ENCODE peak calls at places on chromosomes 2 and 18, in six cellular contexts. One of them, this sample, is unnamed. For H3K4me1, the result is how much of the 10 kb centered on the place peaks cover.

GRCh38 chr2:99841749-99842148 is 300.6 kb downstream of the AFF3 start:
- DNase-seq in HCT116: no peak
- DNase-seq in keratinocyte: no peak
- DNase-seq in CD8-positive, alpha-beta T cell: no peak
- DNase-seq in endodermal cell: no peak
- DNase-seq in fibroblast of lung: no peak
- DNase-seq in this sample: no peak

GRCh38 chr18:24940416-24940815 is 411.6 kb downstream of the ZNF521 start:
- DNase-seq in fibroblast of lung: no peak
- DNase-seq in CD8-positive, alpha-beta T cell: no peak
- DNase-seq in keratinocyte: no peak
- DNase-seq in HCT116: no peak
- DNase-seq in endodermal cell: no peak
- DNase-seq in this sample: no peak

GRCh38 chr2:205060269-205060668 is 515.0 kb downstream of the PARD3B start:
- DNase-seq in CD8-positive, alpha-beta T cell: no peak
- DNase-seq in endodermal cell: no peak
- DNase-seq in HCT116: no peak
- DNase-seq in fibroblast of lung: peak
- DNase-seq in keratinocyte: no peak
- DNase-seq in this sample: no peak

GRCh38 chr2:12416600-12416999 is 300.1 kb upstream of the TRIB2 start:
- DNase-seq in HCT116: no peak
- DNase-seq in keratinocyte: no peak
- DNase-seq in endodermal cell: no peak
- DNase-seq in fibroblast of lung: peak
- DNase-seq in CD8-positive, alpha-beta T cell: peak
- DNase-seq in this sample: peak

GRCh38 chr2:240436626-240437180 is 1.2 kb downstream of the GPC1 start:
- DNase-seq in keratinocyte: no peak
- DNase-seq in fibroblast of lung: peak
- DNase-seq in HCT116: no peak
- DNase-seq in endodermal cell: peak
- DNase-seq in CD8-positive, alpha-beta T cell: no peak
- DNase-seq in this sample: peak

GRCh38 chr2:191675807-191676667 is 1.9 kb upstream of the NABP1 start:
- DNase-seq in fibroblast of lung: no peak
- DNase-seq in keratinocyte: no peak
- DNase-seq in HCT116: no peak
- DNase-seq in endodermal cell: no peak
- DNase-seq in CD8-positive, alpha-beta T cell: peak
- DNase-seq in this sample: peak

GRCh38 chr2:7604456-7604855 is 687.2 kb downstream of the RNF144A start:
- DNase-seq in CD8-positive, alpha-beta T cell: no peak
- DNase-seq in HCT116: no peak
- DNase-seq in keratinocyte: no peak
- DNase-seq in fibroblast of lung: no peak
- DNase-seq in endodermal cell: peak
- DNase-seq in this sample: no peak

GRCh38 chr2:24280645-24281044 is 79.7 kb downstream of the ITSN2 start:
- DNase-seq in CD8-positive, alpha-beta T cell: no peak
- DNase-seq in HCT116: no peak
- DNase-seq in fibroblast of lung: no peak
- DNase-seq in keratinocyte: no peak
- DNase-seq in endodermal cell: no peak
- DNase-seq in this sample: no peak

GRCh38 chr18:37742436-37742835 is 176.8 kb upstream of the CELF4 start:
- DNase-seq in HCT116: no peak
- DNase-seq in CD8-positive, alpha-beta T cell: no peak
- DNase-seq in fibroblast of lung: no peak
- DNase-seq in endodermal cell: peak
- DNase-seq in keratinocyte: no peak
- DNase-seq in this sample: no peak

GRCh38 chr2:70861774-70862644 is 26.4 kb upstream of the CD207 start:
- DNase-seq in HCT116: peak
- DNase-seq in CD8-positive, alpha-beta T cell: peak
- DNase-seq in keratinocyte: peak
- DNase-seq in fibroblast of lung: peak
- DNase-seq in endodermal cell: peak
- DNase-seq in this sample: peak

GRCh38 chr2:176188218-176188968 is at the start of gene HOXD1:
- DNase-seq in fibroblast of lung: no peak
- DNase-seq in CD8-positive, alpha-beta T cell: no peak
- DNase-seq in endodermal cell: peak
- DNase-seq in HCT116: no peak
- DNase-seq in keratinocyte: no peak
- DNase-seq in this sample: no peak

GRCh38 chr2:161141033-161141432 is 19.2 kb upstream of the TANK start:
- DNase-seq in fibroblast of lung: no peak
- DNase-seq in endodermal cell: no peak
- DNase-seq in CD8-positive, alpha-beta T cell: no peak
- DNase-seq in keratinocyte: no peak
- DNase-seq in HCT116: no peak
- DNase-seq in this sample: no peak

GRCh38 chr2:48870503-48870902 is 115.0 kb upstream of the LHCGR start:
- DNase-seq in HCT116: no peak
- DNase-seq in keratinocyte: no peak
- DNase-seq in endodermal cell: no peak
- DNase-seq in CD8-positive, alpha-beta T cell: no peak
- DNase-seq in fibroblast of lung: no peak
- DNase-seq in this sample: no peak

GRCh38 chr2:66560683-66561082 is 125.8 kb downstream of the MEIS1 start:
- DNase-seq in CD8-positive, alpha-beta T cell: no peak
- DNase-seq in endodermal cell: no peak
- DNase-seq in fibroblast of lung: no peak
- DNase-seq in HCT116: no peak
- DNase-seq in keratinocyte: no peak
- DNase-seq in this sample: no peak

GRCh38 chr18:62289047-62289446 is 36.1 kb upstream of the TNFRSF11A start:
- DNase-seq in endodermal cell: no peak
- DNase-seq in fibroblast of lung: no peak
- DNase-seq in HCT116: no peak
- DNase-seq in CD8-positive, alpha-beta T cell: no peak
- DNase-seq in keratinocyte: no peak
- DNase-seq in this sample: no peak

GRCh38 chr2:27322301-27322765 is 564 bp downstream of the MPV17 start:
- DNase-seq in CD8-positive, alpha-beta T cell: peak
- DNase-seq in fibroblast of lung: no peak
- DNase-seq in keratinocyte: no peak
- DNase-seq in endodermal cell: no peak
- DNase-seq in HCT116: no peak
- DNase-seq in this sample: peak

GRCh38 chr2:168500516-168500915 is 44.4 kb downstream of the CERS6 start:
- DNase-seq in fibroblast of lung: no peak
- DNase-seq in endodermal cell: no peak
- DNase-seq in HCT116: no peak
- DNase-seq in keratinocyte: no peak
- DNase-seq in CD8-positive, alpha-beta T cell: no peak
- DNase-seq in this sample: no peak

GRCh38 chr18:63298393-63299015 is 21.1 kb downstream of the BCL2 start:
- DNase-seq in fibroblast of lung: no peak
- DNase-seq in HCT116: no peak
- DNase-seq in CD8-positive, alpha-beta T cell: peak
- DNase-seq in endodermal cell: no peak
- DNase-seq in keratinocyte: no peak
- DNase-seq in this sample: no peak

GRCh38 chr2:98376996-98377395 is 30.7 kb downstream of the CNGA3 start:
- DNase-seq in HCT116: no peak
- DNase-seq in keratinocyte: no peak
- DNase-seq in CD8-positive, alpha-beta T cell: no peak
- DNase-seq in fibroblast of lung: no peak
- DNase-seq in endodermal cell: no peak
- DNase-seq in this sample: no peak

GRCh38 chr2:42227491-42227890 is 58.3 kb downstream of the EML4 start:
- DNase-seq in fibroblast of lung: no peak
- DNase-seq in HCT116: no peak
- DNase-seq in CD8-positive, alpha-beta T cell: no peak
- DNase-seq in keratinocyte: no peak
- DNase-seq in endodermal cell: no peak
- DNase-seq in this sample: no peak

GRCh38 chr18:59918320-59918755 is 18.5 kb downstream of the PMAIP1 start:
- DNase-seq in HCT116: peak
- DNase-seq in fibroblast of lung: peak
- DNase-seq in keratinocyte: no peak
- DNase-seq in endodermal cell: no peak
- DNase-seq in CD8-positive, alpha-beta T cell: no peak
- DNase-seq in this sample: peak

GRCh38 chr2:109275120-109276040 is 146.4 kb downstream of the SH3RF3 start:
- DNase-seq in keratinocyte: no peak
- DNase-seq in fibroblast of lung: peak
- DNase-seq in CD8-positive, alpha-beta T cell: no peak
- DNase-seq in endodermal cell: no peak
- DNase-seq in HCT116: no peak
- DNase-seq in this sample: no peak

GRCh38 chr2:86048383-86048701 is 57.3 kb downstream of the POLR1A start:
- DNase-seq in fibroblast of lung: no peak
- DNase-seq in CD8-positive, alpha-beta T cell: peak
- DNase-seq in keratinocyte: no peak
- DNase-seq in endodermal cell: no peak
- DNase-seq in HCT116: no peak
- DNase-seq in this sample: no peak

GRCh38 chr2:175864131-175864728 is 137.8 kb downstream of the LNPK start:
- DNase-seq in fibroblast of lung: no peak
- DNase-seq in HCT116: no peak
- DNase-seq in endodermal cell: no peak
- DNase-seq in CD8-positive, alpha-beta T cell: no peak
- DNase-seq in keratinocyte: no peak
- DNase-seq in this sample: no peak

GRCh38 chr2:240757086-240757614 is 62.9 kb downstream of the KIF1A start:
- DNase-seq in endodermal cell: no peak
- DNase-seq in HCT116: no peak
- DNase-seq in fibroblast of lung: no peak
- DNase-seq in keratinocyte: no peak
- DNase-seq in CD8-positive, alpha-beta T cell: no peak
- DNase-seq in this sample: peak

GRCh38 chr18:41814651-41815050 is 140.4 kb upstream of the PIK3C3 start:
- DNase-seq in CD8-positive, alpha-beta T cell: no peak
- DNase-seq in HCT116: no peak
- DNase-seq in keratinocyte: no peak
- DNase-seq in fibroblast of lung: no peak
- DNase-seq in endodermal cell: no peak
- DNase-seq in this sample: no peak

GRCh38 chr18:23870963-23871362 is 143.6 kb upstream of the TTC39C start:
- DNase-seq in fibroblast of lung: no peak
- DNase-seq in endodermal cell: no peak
- DNase-seq in keratinocyte: no peak
- DNase-seq in HCT116: no peak
- DNase-seq in CD8-positive, alpha-beta T cell: no peak
- DNase-seq in this sample: no peak

GRCh38 chr18:54263904-54264336 is 5.4 kb upstream of the POLI start:
- DNase-seq in CD8-positive, alpha-beta T cell: no peak
- DNase-seq in fibroblast of lung: no peak
- DNase-seq in keratinocyte: no peak
- DNase-seq in HCT116: no peak
- DNase-seq in endodermal cell: no peak
- DNase-seq in this sample: no peak
- H3K4me1 ChIP-seq in CD8-positive, alpha-beta T cell: under half
- H3K4me1 ChIP-seq in fibroblast of lung: under half
- H3K4me1 ChIP-seq in keratinocyte: under half
- H3K4me1 ChIP-seq in HCT116: under half
- H3K4me1 ChIP-seq in endodermal cell: under half
- H3K4me1 ChIP-seq in this sample: under half

DNA sequence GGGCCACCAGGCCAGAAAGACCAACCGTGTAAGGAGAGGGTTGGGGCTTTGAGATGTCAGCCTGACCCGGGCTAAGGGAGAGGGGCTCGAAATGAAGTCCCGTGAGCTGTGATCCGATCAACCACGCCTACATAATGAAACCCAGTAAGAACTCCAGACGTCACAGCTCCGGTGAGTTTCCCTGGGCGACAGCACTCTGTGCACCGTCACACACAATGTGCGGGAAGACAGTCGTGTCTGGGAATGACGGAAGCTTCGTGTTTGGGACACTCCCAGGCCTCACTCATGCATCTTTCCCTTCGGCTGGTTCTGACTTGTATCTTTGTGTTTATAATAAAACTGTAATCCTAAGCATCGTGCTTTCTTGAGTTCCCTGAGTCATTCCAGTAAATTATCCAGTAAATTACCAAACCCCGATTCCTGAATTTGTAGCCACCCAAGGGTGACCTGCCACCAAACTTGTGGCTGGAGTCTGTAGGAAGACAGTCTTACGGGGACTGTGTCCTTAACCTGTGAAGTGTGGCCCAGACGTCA is 44.2 kb downstream of the CYP27C1 start:
- DNase-seq in CD8-positive, alpha-beta T cell: no peak
- DNase-seq in fibroblast of lung: peak
- DNase-seq in keratinocyte: no peak
- DNase-seq in HCT116: no peak
- DNase-seq in endodermal cell: peak
- DNase-seq in this sample: no peak
- H3K4me3 ChIP-seq in CD8-positive, alpha-beta T cell: no peak
- H3K4me3 ChIP-seq in fibroblast of lung: no peak
- H3K4me3 ChIP-seq in keratinocyte: peak
- H3K4me3 ChIP-seq in HCT116: no peak
- H3K4me3 ChIP-seq in endodermal cell: no peak
- H3K4me3 ChIP-seq in this sample: no peak

GRCh38 chr2:9261231-9261883 is 54.7 kb downstream of the ASAP2 start:
- DNase-seq in CD8-positive, alpha-beta T cell: no peak
- DNase-seq in keratinocyte: no peak
- DNase-seq in endodermal cell: no peak
- DNase-seq in HCT116: no peak
- DNase-seq in fibroblast of lung: peak
- DNase-seq in this sample: no peak

GRCh38 chr2:9262671-9263171 is 56.1 kb downstream of the ASAP2 start:
- DNase-seq in endodermal cell: no peak
- DNase-seq in CD8-positive, alpha-beta T cell: no peak
- DNase-seq in fibroblast of lung: peak
- DNase-seq in HCT116: no peak
- DNase-seq in keratinocyte: no peak
- DNase-seq in this sample: no peak

GRCh38 chr2:9258953-9259399 is 52.4 kb downstream of the ASAP2 start:
- DNase-seq in HCT116: no peak
- DNase-seq in CD8-positive, alpha-beta T cell: no peak
- DNase-seq in fibroblast of lung: peak
- DNase-seq in keratinocyte: no peak
- DNase-seq in endodermal cell: no peak
- DNase-seq in this sample: no peak

GRCh38 chr2:9258501-9258900 is 51.9 kb downstream of the ASAP2 start:
- DNase-seq in HCT116: no peak
- DNase-seq in CD8-positive, alpha-beta T cell: no peak
- DNase-seq in keratinocyte: no peak
- DNase-seq in fibroblast of lung: peak
- DNase-seq in endodermal cell: no peak
- DNase-seq in this sample: no peak

GRCh38 chr2:9260411-9261037 is 53.9 kb downstream of the ASAP2 start:
- DNase-seq in endodermal cell: no peak
- DNase-seq in CD8-positive, alpha-beta T cell: no peak
- DNase-seq in HCT116: no peak
- DNase-seq in fibroblast of lung: no peak
- DNase-seq in keratinocyte: no peak
- DNase-seq in this sample: no peak
- H3K4me1 ChIP-seq in endodermal cell: under half
- H3K4me1 ChIP-seq in CD8-positive, alpha-beta T cell: under half
- H3K4me1 ChIP-seq in HCT116: under half
- H3K4me1 ChIP-seq in fibroblast of lung: under half
- H3K4me1 ChIP-seq in keratinocyte: under half
- H3K4me1 ChIP-seq in this sample: half or more

DNA sequence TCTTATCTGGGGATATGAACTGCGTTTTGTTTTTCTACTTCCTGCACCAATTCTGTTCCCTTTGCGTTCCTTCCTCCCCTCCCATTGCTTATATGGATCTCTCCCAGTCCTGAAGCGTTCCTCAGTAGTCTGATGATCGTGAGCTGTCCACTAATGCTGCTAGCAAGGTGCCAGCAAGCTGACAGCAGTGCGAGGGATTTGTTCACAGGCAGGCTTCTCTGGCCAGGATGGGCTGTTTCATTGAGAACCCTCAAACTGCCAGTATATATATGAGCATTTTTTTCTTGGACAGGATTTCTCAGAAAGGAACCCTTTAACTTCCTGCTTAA is 40.1 kb downstream of the GTF3C3 start:
- DNase-seq in fibroblast of lung: peak
- DNase-seq in endodermal cell: no peak
- DNase-seq in CD8-positive, alpha-beta T cell: no peak
- DNase-seq in keratinocyte: no peak
- DNase-seq in HCT116: no peak
- DNase-seq in this sample: no peak
- H3K4me3 ChIP-seq in fibroblast of lung: no peak
- H3K4me3 ChIP-seq in endodermal cell: no peak
- H3K4me3 ChIP-seq in CD8-positive, alpha-beta T cell: no peak
- H3K4me3 ChIP-seq in keratinocyte: no peak
- H3K4me3 ChIP-seq in HCT116: no peak
- H3K4me3 ChIP-seq in this sample: no peak